ENCODE peak calls at places on chromosomes 5 and 9, in four cellular contexts. One of them, this sample, is unnamed.

GRCh38 chr5:172417983-172418630 is 36.2 kb downstream of the SH3PXD2B start:
- DNase-seq in HepG2: peak; percentile 20
- DNase-seq in K562: no peak
- DNase-seq in GM12878: no peak
- DNase-seq in this sample: no peak

GRCh38 chr9:134660407-134660806 is 18.8 kb downstream of the COL5A1 start:
- DNase-seq in K562: no peak
- DNase-seq in HepG2: no peak
- DNase-seq in GM12878: no peak
- DNase-seq in this sample: peak; percentile 20

GRCh38 chr9:89654025-89654662 is 49.3 kb downstream of the GADD45G start:
- DNase-seq in GM12878: no peak
- DNase-seq in K562: no peak
- DNase-seq in HepG2: no peak
- DNase-seq in this sample: no peak

GRCh38 chr9:107827304-107827703 is 337.7 kb upstream of the KLF4 start:
- DNase-seq in GM12878: peak; percentile 1
- DNase-seq in HepG2: no peak
- DNase-seq in K562: no peak
- DNase-seq in this sample: no peak

GRCh38 chr5:142422426-142422825 is 97.6 kb upstream of the SPRY4 start:
- DNase-seq in HepG2: no peak
- DNase-seq in K562: no peak
- DNase-seq in GM12878: no peak
- DNase-seq in this sample: no peak

GRCh38 chr9:72828281-72828731 is 124.5 kb downstream of the ALDH1A1 start:
- DNase-seq in HepG2: peak; percentile 90
- DNase-seq in GM12878: no peak
- DNase-seq in K562: no peak
- DNase-seq in this sample: no peak

GRCh38 chr9:97397220-97397619 is 14.7 kb upstream of the TDRD7 start:
- DNase-seq in K562: no peak
- DNase-seq in GM12878: peak; percentile 66
- DNase-seq in HepG2: no peak
- DNase-seq in this sample: no peak

GRCh38 chr5:11509793-11510192 is 394.5 kb downstream of the CTNND2 start:
- DNase-seq in GM12878: no peak
- DNase-seq in HepG2: no peak
- DNase-seq in K562: no peak
- DNase-seq in this sample: no peak

GRCh38 chr9:12702160-12702758 is 9.1 kb downstream of the TYRP1 start:
- DNase-seq in K562: no peak
- DNase-seq in GM12878: no peak
- DNase-seq in HepG2: peak; percentile 3
- DNase-seq in this sample: peak; percentile 42

GRCh38 chr5:43352916-43353315 is 39.7 kb upstream of the HMGCS1 start:
- DNase-seq in GM12878: no peak
- DNase-seq in K562: no peak
- DNase-seq in HepG2: no peak
- DNase-seq in this sample: no peak

GRCh38 chr9:115267788-115268187 is 149.8 kb upstream of the TNC start:
- DNase-seq in GM12878: no peak
- DNase-seq in HepG2: no peak
- DNase-seq in K562: no peak
- DNase-seq in this sample: no peak

GRCh38 chr5:34534237-34535108 is 121.7 kb upstream of the RAI14 start:
- DNase-seq in HepG2: peak; percentile 14
- DNase-seq in K562: no peak
- DNase-seq in GM12878: peak; percentile 24
- DNase-seq in this sample: no peak

GRCh38 chr5:158039441-158039840 is 180.5 kb upstream of the CLINT1 start:
- DNase-seq in HepG2: no peak
- DNase-seq in GM12878: no peak
- DNase-seq in K562: no peak
- DNase-seq in this sample: no peak

GRCh38 chr5:158045696-158046095 is 186.8 kb upstream of the CLINT1 start:
- DNase-seq in GM12878: no peak
- DNase-seq in HepG2: no peak
- DNase-seq in K562: no peak
- DNase-seq in this sample: no peak

GRCh38 chr5:158039911-158040347 is 181.0 kb upstream of the CLINT1 start:
- DNase-seq in K562: no peak
- DNase-seq in GM12878: peak; percentile 4
- DNase-seq in HepG2: no peak
- DNase-seq in this sample: no peak
- TF ChIP-seq FOXK2 in K562: no peak
- TF ChIP-seq FOXK2 in GM12878: no peak
- TF ChIP-seq FOXK2 in HepG2: no peak
- TF ChIP-seq FOXK2 in this sample: no peak

GRCh38 chr5:159449925-159450324 is 119.6 kb upstream of the IL12B start:
- DNase-seq in K562: no peak
- DNase-seq in HepG2: no peak
- DNase-seq in GM12878: no peak
- DNase-seq in this sample: no peak

GRCh38 chr5:159453209-159453608 is 122.9 kb upstream of the IL12B start:
- DNase-seq in K562: no peak
- DNase-seq in HepG2: no peak
- DNase-seq in GM12878: peak; percentile 67
- DNase-seq in this sample: no peak

GRCh38 chr5:159451197-159452052 is 121.1 kb upstream of the IL12B start:
- DNase-seq in HepG2: no peak
- DNase-seq in GM12878: no peak
- DNase-seq in K562: no peak
- DNase-seq in this sample: no peak

GRCh38 chr5:159450417-159450816 is 120.1 kb upstream of the IL12B start:
- DNase-seq in K562: no peak
- DNase-seq in GM12878: no peak
- DNase-seq in HepG2: no peak
- DNase-seq in this sample: no peak

GRCh38 chr5:159452480-159453167 is 122.3 kb upstream of the IL12B start:
- DNase-seq in HepG2: no peak
- DNase-seq in GM12878: no peak
- DNase-seq in K562: no peak
- DNase-seq in this sample: no peak
- TF ChIP-seq BHLHE40 in HepG2: no peak
- TF ChIP-seq BHLHE40 in GM12878: no peak
- TF ChIP-seq BHLHE40 in K562: no peak
- TF ChIP-seq BHLHE40 in this sample: no peak

DNA sequence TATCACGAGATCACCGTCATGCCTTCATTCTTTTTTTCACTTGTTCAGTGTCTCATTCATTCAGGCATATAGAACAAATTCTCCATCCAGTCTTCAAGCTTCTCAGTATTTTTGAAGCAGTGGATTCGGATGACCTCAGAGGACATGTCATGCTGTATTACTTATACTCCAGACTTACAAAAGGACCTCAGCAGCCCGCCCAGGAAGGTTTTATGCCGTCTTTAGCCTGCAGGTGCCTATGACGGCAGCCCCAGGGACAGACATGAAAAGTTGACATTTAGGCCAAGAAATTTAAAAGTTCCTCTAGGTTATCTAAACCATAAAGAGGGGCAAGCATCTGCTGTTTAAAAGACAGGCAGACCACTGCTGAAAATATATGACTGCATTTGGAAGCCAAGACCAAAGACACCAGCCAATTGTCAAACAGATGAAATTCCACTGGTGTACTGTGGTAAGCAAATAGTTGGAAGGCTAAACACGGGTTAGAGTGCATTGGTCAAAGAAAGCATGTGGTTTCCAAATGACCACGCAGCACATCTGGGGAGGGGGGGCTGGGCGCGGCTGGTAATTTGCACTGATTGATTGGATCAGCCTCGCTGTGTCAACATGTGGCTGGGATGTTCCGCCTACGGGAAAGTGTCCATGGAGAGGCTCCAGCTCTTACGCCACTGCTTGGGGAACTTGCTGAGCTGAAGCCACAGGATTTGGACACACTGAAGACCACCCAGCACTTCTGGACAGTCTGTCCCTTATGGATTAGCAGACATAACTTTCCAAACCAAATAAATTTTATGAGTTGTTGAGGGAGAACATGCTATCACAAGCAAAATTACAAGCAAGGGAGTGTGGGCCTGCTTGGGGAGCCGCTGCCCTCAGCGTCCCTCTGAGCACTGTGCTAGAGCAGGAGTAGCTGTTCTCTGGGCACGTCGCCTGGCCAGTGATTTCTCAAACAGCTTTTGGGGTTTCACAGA is 173.6 kb downstream of the FANCC start:
- DNase-seq in GM12878: no peak
- DNase-seq in K562: no peak
- DNase-seq in HepG2: peak; percentile 62
- DNase-seq in this sample: no peak
- TF ChIP-seq TARDBP in GM12878: no peak
- TF ChIP-seq TARDBP in K562: no peak
- TF ChIP-seq TARDBP in HepG2: no peak
- TF ChIP-seq TARDBP in this sample: no peak

DNA sequence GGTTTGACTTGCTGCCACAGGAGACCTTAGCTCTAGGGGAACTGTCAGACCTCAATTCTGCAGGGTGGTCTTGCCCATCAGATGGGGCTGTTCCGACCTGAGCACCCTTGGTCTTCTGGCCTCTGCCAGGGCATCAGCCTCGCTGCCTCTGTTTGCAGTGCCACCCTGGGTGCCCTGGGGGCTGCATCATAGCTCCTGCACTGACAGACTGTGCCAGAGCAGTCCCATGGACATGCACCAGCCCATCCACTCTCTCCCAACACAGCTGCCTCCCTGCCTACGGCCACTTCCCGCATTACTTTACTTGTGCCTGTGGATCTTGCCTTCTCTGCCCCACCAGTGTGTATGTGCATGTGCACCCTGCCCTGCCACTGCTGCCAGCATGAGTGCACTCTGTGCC is 884.7 kb upstream of the ARRDC3 start:
- DNase-seq in K562: no peak
- DNase-seq in GM12878: no peak
- DNase-seq in HepG2: no peak
- DNase-seq in this sample: no peak
- TF ChIP-seq FOXK2 in K562: no peak
- TF ChIP-seq FOXK2 in GM12878: no peak
- TF ChIP-seq FOXK2 in HepG2: no peak
- TF ChIP-seq FOXK2 in this sample: no peak

DNA sequence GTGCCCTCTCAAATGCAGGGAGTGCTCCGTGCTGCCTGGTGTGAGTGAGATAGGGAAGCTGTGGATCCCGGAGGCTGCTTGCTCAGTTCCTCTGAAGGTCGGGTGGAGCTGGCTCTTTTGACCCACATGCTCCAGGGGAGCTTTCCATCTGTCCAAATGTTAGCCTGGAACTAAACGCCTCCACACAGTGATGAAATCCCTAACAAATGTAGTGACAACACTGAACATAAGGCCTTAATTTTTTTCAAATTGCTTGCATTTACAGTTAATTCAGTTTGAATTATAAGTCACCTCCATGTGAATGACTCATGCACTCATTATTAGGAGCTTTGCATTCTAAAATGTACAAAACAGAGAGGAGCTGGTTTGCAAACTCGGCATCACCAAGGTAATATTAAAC is 27.0 kb downstream of the PRDM6 start:
- DNase-seq in GM12878: no peak
- DNase-seq in HepG2: no peak
- DNase-seq in K562: no peak
- DNase-seq in this sample: no peak
- TF ChIP-seq BHLHE40 in GM12878: no peak
- TF ChIP-seq BHLHE40 in HepG2: no peak
- TF ChIP-seq BHLHE40 in K562: no peak
- TF ChIP-seq BHLHE40 in this sample: no peak

DNA sequence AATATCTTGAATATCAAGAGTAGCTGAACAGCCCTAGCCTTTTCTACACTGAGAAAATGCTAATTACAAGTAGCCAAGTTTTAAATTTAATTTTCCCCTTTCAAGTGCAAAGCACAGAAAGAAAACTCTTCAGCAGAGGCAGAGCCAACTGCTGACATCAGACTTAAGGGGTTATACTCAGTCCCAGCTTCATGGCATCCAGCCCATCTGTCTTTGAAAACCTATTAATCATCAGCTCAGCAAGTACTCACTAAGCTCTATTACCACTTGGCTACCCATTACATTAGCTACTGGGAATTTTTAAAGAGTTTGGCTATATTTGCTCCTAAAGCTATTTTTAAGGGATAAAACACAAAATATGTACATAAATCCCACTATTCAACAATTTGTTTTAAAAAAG is 220.6 kb downstream of the SLC12A2 start:
- DNase-seq in HepG2: no peak
- DNase-seq in GM12878: no peak
- DNase-seq in K562: no peak
- DNase-seq in this sample: no peak
- TF ChIP-seq TARDBP in HepG2: no peak
- TF ChIP-seq TARDBP in GM12878: no peak
- TF ChIP-seq TARDBP in K562: no peak
- TF ChIP-seq TARDBP in this sample: no peak

DNA sequence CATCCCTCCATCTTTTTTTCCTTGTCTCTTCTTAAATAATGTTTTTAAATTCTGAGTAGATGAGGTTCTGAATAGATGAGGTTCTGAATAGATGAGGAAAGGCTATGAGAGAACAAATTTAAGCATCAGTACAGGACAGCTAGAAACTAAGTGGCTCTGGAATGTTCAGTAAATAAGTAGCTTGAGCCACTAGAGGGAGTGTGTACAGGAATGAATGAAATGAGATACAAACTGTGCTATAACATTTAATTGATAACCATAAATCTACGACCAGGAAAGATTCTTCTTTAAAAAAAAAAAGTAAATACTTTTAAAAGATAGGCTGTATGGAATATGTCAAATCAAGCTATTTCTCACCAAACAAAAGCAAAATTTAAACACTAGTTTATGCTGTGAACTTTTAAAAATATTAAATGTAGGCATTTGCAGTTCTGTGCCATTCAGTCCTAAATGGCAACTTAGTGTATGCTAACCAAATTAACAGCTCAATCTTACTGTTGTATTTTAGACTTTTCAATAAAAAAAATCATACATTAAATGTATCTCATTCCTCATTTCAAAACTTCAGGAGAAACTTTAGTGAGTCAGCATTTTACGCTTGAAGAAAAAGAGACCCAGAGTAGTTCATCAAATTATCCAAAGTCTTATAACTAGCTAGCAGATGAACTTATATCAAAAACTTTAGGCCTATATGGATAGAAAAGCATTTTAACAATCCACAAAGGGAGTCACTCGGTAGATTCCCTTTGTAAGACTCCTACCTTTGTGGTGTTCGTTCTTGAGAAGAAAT is 70.4 kb upstream of the SNX2 start:
- DNase-seq in GM12878: no peak
- DNase-seq in K562: peak; percentile 13
- DNase-seq in HepG2: peak; percentile 45
- DNase-seq in this sample: peak; percentile 28
- TF ChIP-seq FOXK2 in GM12878: no peak
- TF ChIP-seq FOXK2 in K562: no peak
- TF ChIP-seq FOXK2 in HepG2: no peak
- TF ChIP-seq FOXK2 in this sample: no peak

GRCh38 chr5:175088963-175089362 is 355.0 kb downstream of the DRD1 start:
- DNase-seq in HepG2: no peak
- DNase-seq in K562: no peak
- DNase-seq in GM12878: no peak
- DNase-seq in this sample: no peak

GRCh38 chr5:175082346-175082745 is 358.0 kb downstream of the MSX2 start:
- DNase-seq in GM12878: no peak
- DNase-seq in K562: no peak
- DNase-seq in HepG2: no peak
- DNase-seq in this sample: no peak

GRCh38 chr5:175079707-175080106 is 355.3 kb downstream of the MSX2 start:
- DNase-seq in HepG2: no peak
- DNase-seq in GM12878: no peak
- DNase-seq in K562: no peak
- DNase-seq in this sample: no peak

GRCh38 chr5:175082866-175083590 is 358.6 kb downstream of the MSX2 start:
- DNase-seq in K562: no peak
- DNase-seq in GM12878: no peak
- DNase-seq in HepG2: no peak
- DNase-seq in this sample: no peak
- TF ChIP-seq BHLHE40 in K562: no peak
- TF ChIP-seq BHLHE40 in GM12878: no peak
- TF ChIP-seq BHLHE40 in HepG2: no peak
- TF ChIP-seq BHLHE40 in this sample: no peak

This sample was measured in HEK293T.